ENCODE peak calls at places on chromosomes 2 and 18, in seven cellular contexts. F, X, H, S, G, P and B are unnamed samples.

GRCh38 chr2:175955168-175955567 is 46.9 kb downstream of the LNPK start:
- DNase-seq in F (no peak), X (no peak), H (no peak), S (no peak), G (no peak), P (no peak), B (no peak)

GRCh38 chr18:44823782-44824181 is 143.1 kb downstream of the SETBP1 start:
- DNase-seq in F (no peak), X (no peak), H (no peak), S (peak), G (no peak), P (no peak), B (no peak)

GRCh38 chr2:20171445-20171977 is 53.4 kb downstream of the SDC1 start:
- DNase-seq in F (no peak), X (no peak), H (no peak), S (no peak), G (no peak), P (no peak), B (no peak)

GRCh38 chr2:96530474-96531357 is 5.8 kb upstream of the ARID5A start:
- DNase-seq in F (no peak), X (no peak), H (peak), S (no peak), G (no peak), P (no peak), B (no peak)

GRCh38 chr2:12603781-12604180 is 113.0 kb upstream of the TRIB2 start:
- DNase-seq in F (no peak), X (no peak), H (no peak), S (no peak), G (no peak), P (no peak), B (no peak)

GRCh38 chr2:67877281-67877680 is 185.5 kb downstream of the C1D start:
- DNase-seq in F (no peak), X (no peak), H (no peak), S (no peak), G (no peak), P (no peak), B (no peak)

GRCh38 chr2:191622374-191623320 is 55.3 kb upstream of the NABP1 start:
- DNase-seq in F (no peak), X (no peak), H (no peak), S (peak), G (peak), P (no peak), B (no peak)

GRCh38 chr2:179020156-179020750 is 29.7 kb downstream of the CCDC141 start:
- DNase-seq in F (peak), X (peak), H (no peak), S (peak), G (peak), P (no peak), B (no peak)

GRCh38 chr2:224252601-224253000 is 149.3 kb downstream of the FAM124B start:
- DNase-seq in F (no peak), X (no peak), H (no peak), S (no peak), G (no peak), P (no peak), B (no peak)

GRCh38 chr2:201406077-201406662 is 45.1 kb downstream of the TRAK2 start:
- DNase-seq in F (no peak), X (no peak), H (no peak), S (no peak), G (peak), P (no peak), B (no peak)

GRCh38 chr2:9594361-9595063 is 36.3 kb downstream of the YWHAQ start:
- DNase-seq in F (no peak), X (peak), H (no peak), S (no peak), G (no peak), P (no peak), B (no peak)

GRCh38 chr2:220701115-220701514 is 871.0 kb downstream of the EPHA4 start:
- DNase-seq in F (no peak), X (no peak), H (no peak), S (no peak), G (no peak), P (no peak), B (no peak)